ENCODE peak calls at places on chromosomes 6 and 20, in nine cellular contexts. G, M, S, W, V, A, E, N and O are unnamed samples. For H3K4me1, the result is how much of the 10 kb centered on the place peaks cover.

GRCh38 chr6:53673138-53673801 is 7.7 kb upstream of the KLHL31 start:
- DNase-seq in G (no peak), M (peak), S (peak), W (no peak), V (peak), A (no peak), E (peak), N (no peak), O (no peak)

GRCh38 chr20:58818585-58819285 is 32.0 kb downstream of the GNAS-AS1 start:
- DNase-seq in G (no peak), M (peak), S (peak), W (no peak), V (no peak), A (no peak), E (no peak), N (no peak), O (no peak)

GRCh38 chr6:131995924-131996323 is 44.8 kb upstream of the CCN2 start:
- DNase-seq in G (no peak), M (peak), S (peak), W (peak), V (no peak), A (no peak), E (peak), N (no peak), O (no peak)

GRCh38 chr6:33682341-33682740 is 29.2 kb downstream of the UQCC2 start:
- DNase-seq in G (no peak), M (no peak), S (no peak), W (no peak), V (no peak), A (no peak), E (no peak), N (no peak), O (no peak)

GRCh38 chr6:1525364-1526038 is 84.2 kb upstream of the FOXC1 start:
- DNase-seq in G (no peak), M (no peak), S (no peak), W (no peak), V (no peak), A (no peak), E (no peak), N (no peak), O (no peak)

GRCh38 chr6:53641348-53641747 is 24.2 kb downstream of the KLHL31 start:
- DNase-seq in G (no peak), M (no peak), S (no peak), W (no peak), V (no peak), A (peak), E (no peak), N (no peak), O (no peak)

GRCh38 chr20:58634121-58634817 is 16.8 kb upstream of the STX16 start:
- DNase-seq in G (no peak), M (no peak), S (no peak), W (no peak), V (no peak), A (no peak), E (no peak), N (no peak), O (no peak)

GRCh38 chr6:119231394-119231793 is 118.2 kb downstream of the MAN1A1 start:
- DNase-seq in G (no peak), M (no peak), S (no peak), W (no peak), V (no peak), A (no peak), E (no peak), N (no peak), O (no peak)

GRCh38 chr6:18216411-18216810 is 47.9 kb downstream of the DEK start:
- DNase-seq in G (no peak), M (peak), S (peak), W (no peak), V (no peak), A (no peak), E (no peak), N (no peak), O (no peak)

GRCh38 chr6:79421707-79422484 is 115.3 kb downstream of the LCA5 start:
- DNase-seq in G (no peak), M (peak), S (peak), W (peak), V (peak), A (no peak), E (no peak), N (no peak), O (no peak)

GRCh38 chr6:13668291-13668928 is 43.2 kb downstream of the RANBP9 start:
- DNase-seq in G (no peak), M (peak), S (no peak), W (no peak), V (no peak), A (no peak), E (no peak), N (peak), O (peak)

GRCh38 chr6:157867981-157868380 is 44.9 kb downstream of the SNX9 start:
- DNase-seq in G (no peak), M (peak), S (no peak), W (no peak), V (no peak), A (no peak), E (no peak), N (no peak), O (no peak)

GRCh38 chr6:41438746-41439145 is 103.3 kb downstream of the NCR2 start:
- DNase-seq in G (no peak), M (no peak), S (no peak), W (no peak), V (no peak), A (no peak), E (no peak), N (no peak), O (no peak)
- H3K4me1 ChIP-seq in G (under half), M (under half), S (under half), W (under half), V (under half), A (under half), E (under half), N (under half), O (under half)

GRCh38 chr20:46646122-46646521 is 5.1 kb downstream of the SLC13A3 start:
- DNase-seq in G (no peak), M (no peak), S (no peak), W (no peak), V (no peak), A (no peak), E (no peak), N (no peak), O (no peak)

GRCh38 chr20:46646659-46647380 is 4.4 kb downstream of the SLC13A3 start:
- DNase-seq in G (no peak), M (peak), S (no peak), W (no peak), V (no peak), A (no peak), E (no peak), N (no peak), O (no peak)

GRCh38 chr20:46648903-46649649 is 2.2 kb downstream of the SLC13A3 start:
- DNase-seq in G (peak), M (no peak), S (no peak), W (no peak), V (no peak), A (peak), E (no peak), N (no peak), O (peak)

GRCh38 chr20:46649650-46649949 is 1.7 kb downstream of the SLC13A3 start:
- DNase-seq in G (no peak), M (no peak), S (no peak), W (no peak), V (no peak), A (no peak), E (no peak), N (no peak), O (no peak)

GRCh38 chr20:46647469-46647868 is 3.8 kb downstream of the SLC13A3 start:
- DNase-seq in G (no peak), M (no peak), S (no peak), W (no peak), V (no peak), A (peak), E (no peak), N (no peak), O (no peak)
- H3K27ac ChIP-seq in G (no peak), M (no peak), S (no peak), W (no peak), V (no peak), A (no peak), E (no peak), N (no peak), O (no peak)

GRCh38 chr6:31587791-31588777 is 2.0 kb downstream of the LST1 start:
- DNase-seq in G (no peak), M (no peak), S (no peak), W (no peak), V (no peak), A (no peak), E (no peak), N (no peak), O (no peak)

GRCh38 chr6:31585531-31585930 is 546 bp upstream of the LST1 start:
- DNase-seq in G (peak), M (peak), S (peak), W (no peak), V (no peak), A (peak), E (peak), N (peak), O (peak)

GRCh38 chr6:31586013-31586412 is at the start of gene LST1:
- DNase-seq in G (no peak), M (no peak), S (no peak), W (no peak), V (no peak), A (no peak), E (no peak), N (no peak), O (no peak)

GRCh38 chr6:31588871-31589650 is 3.0 kb downstream of the LST1 start:
- DNase-seq in G (no peak), M (peak), S (peak), W (no peak), V (no peak), A (no peak), E (no peak), N (no peak), O (no peak)

GRCh38 chr6:31586596-31586995 is 519 bp downstream of the LST1 start:
- DNase-seq in G (no peak), M (no peak), S (no peak), W (no peak), V (no peak), A (no peak), E (no peak), N (no peak), O (peak)
- TF ChIP-seq EZH2phosphoT487 in G (no peak), M (no peak), S (no peak), W (no peak), V (no peak), A (no peak), E (no peak), N (no peak), O (no peak)

GRCh38 chr6:108652375-108652774 is 91.7 kb downstream of the FOXO3 start:
- DNase-seq in G (no peak), M (peak), S (no peak), W (no peak), V (no peak), A (no peak), E (no peak), N (no peak), O (no peak)
- H3K4me1 ChIP-seq in G (under half), M (half or more), S (under half), W (half or more), V (half or more), A (under half), E (under half), N (half or more), O (under half)

GRCh38 chr20:48828734-48829460 is 1.1 kb upstream of the PREX1 start:
- DNase-seq in G (no peak), M (no peak), S (no peak), W (peak), V (no peak), A (no peak), E (no peak), N (no peak), O (no peak)

GRCh38 chr20:48826883-48827771 is 672 bp downstream of the PREX1 start:
- DNase-seq in G (peak), M (peak), S (peak), W (peak), V (no peak), A (peak), E (no peak), N (peak), O (peak)

GRCh38 chr20:48826064-48826463 is 1.7 kb downstream of the PREX1 start:
- DNase-seq in G (peak), M (no peak), S (no peak), W (no peak), V (no peak), A (peak), E (no peak), N (no peak), O (no peak)

GRCh38 chr20:48829940-48830339 is 2.1 kb upstream of the PREX1 start:
- DNase-seq in G (no peak), M (no peak), S (no peak), W (no peak), V (no peak), A (no peak), E (no peak), N (no peak), O (no peak)

GRCh38 chr20:48827880-48828733 is at the start of gene PREX1:
- DNase-seq in G (peak), M (peak), S (peak), W (peak), V (peak), A (peak), E (no peak), N (peak), O (peak)
- H3K27ac ChIP-seq in G (no peak), M (no peak), S (no peak), W (no peak), V (no peak), A (no peak), E (peak), N (no peak), O (peak)

DNA sequence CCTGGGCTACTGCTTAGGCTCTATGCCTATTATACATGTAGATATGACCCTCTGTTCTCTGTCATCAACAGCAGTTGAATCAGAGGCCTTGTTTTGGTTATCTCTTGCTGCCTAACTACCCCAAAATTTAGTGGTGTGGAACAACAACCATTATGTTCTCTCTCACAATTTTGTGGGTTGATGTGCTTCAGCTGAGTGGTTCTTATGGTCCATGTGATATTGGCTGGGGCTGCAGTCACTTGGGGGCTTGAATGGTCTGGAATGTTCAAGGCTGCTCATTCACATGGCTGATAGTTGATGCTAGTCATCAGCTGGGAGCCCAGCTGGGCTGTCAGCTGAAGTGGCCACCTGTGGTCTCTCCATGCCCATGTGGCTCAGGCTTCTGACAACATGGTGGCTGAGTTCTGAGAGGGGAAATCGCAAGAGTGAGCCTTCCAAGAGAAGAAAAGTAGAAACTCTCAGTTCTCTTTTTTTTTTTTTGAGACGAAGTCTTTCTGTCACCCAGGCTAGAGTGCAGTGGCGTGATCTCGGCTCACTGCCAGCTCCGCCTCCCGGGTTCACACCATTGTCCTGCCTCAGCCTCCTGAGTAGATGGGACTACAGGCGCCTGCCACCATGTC is 47.8 kb downstream of the SHLD1 start:
- DNase-seq in G (no peak), M (no peak), S (no peak), W (no peak), V (no peak), A (no peak), E (no peak), N (peak), O (peak)
- TF ChIP-seq EZH2phosphoT487 in G (no peak), M (no peak), S (no peak), W (no peak), V (no peak), A (no peak), E (no peak), N (no peak), O (no peak)